ENCODE peak calls at places on chromosomes 5 and 9, in six cellular contexts. K is HepG2, M is GM12878, F is K562, W is GM12891, A is H1. O is an unnamed sample.

GRCh38 chr5:104512063-104512798 is 949.6 kb upstream of the NUDT12 start:
- DNase-seq in K (no peak), M (no peak), F (no peak), W (no peak), A (no peak), O (no peak)

GRCh38 chr5:178688551-178688950 is 41.9 kb downstream of the ZNF354A start:
- DNase-seq in K (no peak), M (no peak), F (no peak), W (no peak), A (no peak), O (no peak)

GRCh38 chr9:120913673-120914266 is 12.8 kb downstream of the TRAF1 start:
- DNase-seq in K (no peak), M (no peak), F (peak), W (no peak), A (peak), O (no peak)

GRCh38 chr5:61766141-61766540 is 434.1 kb downstream of the ZSWIM6 start:
- DNase-seq in K (no peak), M (no peak), F (no peak), W (no peak), A (no peak), O (no peak)

GRCh38 chr9:116157436-116158138 is 4.0 kb downstream of the PAPPA start:
- DNase-seq in K (no peak), M (no peak), F (no peak), W (no peak), A (no peak), O (no peak)

GRCh38 chr9:135921749-135922310 is 14.5 kb upstream of the CAMSAP1 start:
- DNase-seq in K (no peak), M (no peak), F (no peak), W (no peak), A (no peak), O (no peak)

GRCh38 chr9:129726322-129727160 is 26.3 kb downstream of the PTGES start:
- DNase-seq in K (peak), M (no peak), F (peak), W (peak), A (peak), O (peak)

GRCh38 chr9:86352440-86353106 is 1.6 kb downstream of the TUT7 start:
- DNase-seq in K (no peak), M (no peak), F (no peak), W (no peak), A (no peak), O (no peak)

GRCh38 chr9:122835313-122835731 is 6.9 kb upstream of the PDCL start:
- DNase-seq in K (peak), M (no peak), F (no peak), W (peak), A (no peak), O (no peak)

GRCh38 chr9:111483862-111484563 is at the start of gene ECPAS:
- DNase-seq in K (peak), M (no peak), F (peak), W (peak), A (peak), O (peak)

GRCh38 chr5:52895572-52896296 is 93.4 kb upstream of the ITGA2 start:
- DNase-seq in K (no peak), M (no peak), F (no peak), W (no peak), A (no peak), O (no peak)

GRCh38 chr5:130678637-130679036 is 486.4 kb downstream of the HINT1 start:
- DNase-seq in K (no peak), M (no peak), F (no peak), W (no peak), A (no peak), O (no peak)

GRCh38 chr5:60297658-60298057 is 402.3 kb downstream of the DEPDC1B start:
- DNase-seq in K (no peak), M (no peak), F (no peak), W (no peak), A (no peak), O (no peak)

GRCh38 chr5:109898547-109899544 is 209.1 kb downstream of the MAN2A1 start:
- DNase-seq in K (no peak), M (no peak), F (no peak), W (no peak), A (no peak), O (no peak)

GRCh38 chr5:92868442-92868841 is 712.6 kb downstream of the NR2F1-AS1 start:
- DNase-seq in K (no peak), M (no peak), F (no peak), W (no peak), A (no peak), O (no peak)

GRCh38 chr5:128227984-128228383 is 144.4 kb downstream of the SLC12A2 start:
- DNase-seq in K (no peak), M (no peak), F (no peak), W (no peak), A (no peak), O (no peak)

GRCh38 chr5:110377411-110378392 is 348.8 kb downstream of the TMEM232 start:
- DNase-seq in K (no peak), M (no peak), F (no peak), W (no peak), A (no peak), O (no peak)

GRCh38 chr5:72108200-72109050 is 1.1 kb downstream of the MAP1B start:
- DNase-seq in K (peak), M (no peak), F (peak), W (peak), A (peak), O (peak)

DNA sequence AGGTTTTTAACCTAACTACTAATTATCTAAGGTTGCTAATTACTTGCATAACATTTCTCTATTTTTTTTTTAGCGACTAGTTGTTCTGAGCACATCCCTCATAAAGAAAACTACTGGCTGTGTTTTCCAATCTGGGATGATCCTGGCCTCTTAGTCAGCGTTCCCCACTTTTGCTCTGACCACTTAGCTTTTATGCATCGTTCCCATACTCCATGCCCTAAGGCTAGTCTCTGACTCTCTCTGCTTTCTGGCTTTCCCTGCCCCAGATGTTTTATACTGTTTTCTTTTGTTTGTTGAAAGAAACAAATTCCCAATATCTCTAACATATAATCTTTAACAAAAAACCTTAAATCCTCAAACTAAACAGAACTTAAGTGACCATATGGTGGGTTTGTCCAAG is 217.9 kb downstream of the SPATA31D1 start:
- DNase-seq in K (no peak), M (no peak), F (no peak), W (no peak), A (no peak), O (no peak)
- TF ChIP-seq POLR2A in K (no peak), M (no peak), F (no peak), W (no peak), A (no peak), O (no peak)

DNA sequence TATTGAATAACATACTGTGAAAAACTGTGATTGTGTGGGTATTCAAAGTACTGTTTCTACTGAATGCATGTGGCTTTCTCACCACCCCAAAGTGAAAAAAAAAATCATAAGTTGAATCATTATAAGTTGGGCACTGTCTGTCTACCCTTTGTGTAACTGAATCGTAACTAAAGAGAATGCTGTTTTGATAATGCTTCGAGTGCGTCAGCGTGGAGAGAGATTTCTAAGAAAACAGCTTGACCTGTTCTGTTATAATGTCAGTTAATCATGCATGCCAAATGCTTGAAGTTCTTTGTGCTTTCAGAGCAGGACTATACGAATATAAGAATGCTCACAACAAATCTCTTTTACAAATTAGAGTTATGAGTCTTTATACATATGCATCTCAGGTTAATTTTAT is 148.8 kb upstream of the SGCD start:
- DNase-seq in K (no peak), M (no peak), F (no peak), W (no peak), A (no peak), O (no peak)
- TF ChIP-seq TAF1 in K (no peak), M (no peak), F (no peak), W (no peak), A (no peak), O (no peak)

GRCh38 chr5:179762781-179763176 is 30.2 kb downstream of the MAML1 start:
- DNase-seq in K (no peak), M (no peak), F (no peak), W (no peak), A (no peak), O (no peak)

GRCh38 chr5:179765400-179765799 is 28.4 kb upstream of the LTC4S start:
- DNase-seq in K (no peak), M (no peak), F (no peak), W (no peak), A (no peak), O (no peak)

GRCh38 chr5:179763215-179763945 is 30.4 kb upstream of the LTC4S start:
- DNase-seq in K (peak), M (no peak), F (peak), W (no peak), A (no peak), O (no peak)

GRCh38 chr5:179759961-179760541 is 27.4 kb downstream of the MAML1 start:
- DNase-seq in K (no peak), M (peak), F (peak), W (no peak), A (no peak), O (peak)

DNA sequence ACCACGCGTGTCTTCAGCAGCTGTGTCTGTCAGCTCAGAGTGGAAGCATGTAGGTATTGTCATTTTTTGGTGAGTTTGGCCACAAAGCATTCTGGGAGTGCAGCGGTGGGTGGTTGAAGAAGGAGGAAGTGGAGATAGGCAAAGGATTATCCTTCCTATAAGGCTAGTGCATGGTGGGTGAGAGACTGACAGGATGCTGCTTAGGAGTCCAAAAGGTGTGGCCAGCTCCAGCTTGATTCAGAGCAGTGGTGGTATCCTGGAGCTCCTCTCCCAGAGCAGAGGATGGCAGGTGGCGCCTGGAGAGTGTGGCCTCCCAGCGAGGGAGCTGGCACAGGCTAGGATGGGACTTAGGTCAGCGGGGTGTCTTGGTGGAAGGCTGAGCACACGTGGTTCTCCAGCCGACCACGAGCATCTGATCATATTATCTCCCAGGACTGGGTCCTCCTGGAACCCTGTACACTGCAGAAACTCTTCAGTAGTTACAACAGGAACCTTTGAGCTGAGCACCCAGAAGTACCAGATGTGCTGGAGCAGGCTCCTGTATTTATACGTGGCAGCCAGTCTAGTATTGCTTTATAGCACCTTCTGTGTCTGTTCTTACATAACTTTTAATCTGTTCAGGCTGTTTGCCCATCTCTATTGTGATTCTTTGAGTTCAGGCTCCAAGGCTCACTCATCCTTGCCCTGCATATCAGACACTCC is 29.6 kb downstream of the MAML1 start:
- DNase-seq in K (peak), M (peak), F (peak), W (no peak), A (no peak), O (no peak)
- TF ChIP-seq POLR2AphosphoS5 in K (no peak), M (no peak), F (no peak), W (no peak), A (no peak), O (no peak)

GRCh38 chr5:142109356-142110045 is 922 bp downstream of the NDFIP1 start:
- DNase-seq in K (no peak), M (no peak), F (no peak), W (peak), A (no peak), O (no peak)
- TF ChIP-seq POLR2A in K (no peak), M (no peak), F (no peak), W (no peak), A (no peak), O (no peak)

DNA sequence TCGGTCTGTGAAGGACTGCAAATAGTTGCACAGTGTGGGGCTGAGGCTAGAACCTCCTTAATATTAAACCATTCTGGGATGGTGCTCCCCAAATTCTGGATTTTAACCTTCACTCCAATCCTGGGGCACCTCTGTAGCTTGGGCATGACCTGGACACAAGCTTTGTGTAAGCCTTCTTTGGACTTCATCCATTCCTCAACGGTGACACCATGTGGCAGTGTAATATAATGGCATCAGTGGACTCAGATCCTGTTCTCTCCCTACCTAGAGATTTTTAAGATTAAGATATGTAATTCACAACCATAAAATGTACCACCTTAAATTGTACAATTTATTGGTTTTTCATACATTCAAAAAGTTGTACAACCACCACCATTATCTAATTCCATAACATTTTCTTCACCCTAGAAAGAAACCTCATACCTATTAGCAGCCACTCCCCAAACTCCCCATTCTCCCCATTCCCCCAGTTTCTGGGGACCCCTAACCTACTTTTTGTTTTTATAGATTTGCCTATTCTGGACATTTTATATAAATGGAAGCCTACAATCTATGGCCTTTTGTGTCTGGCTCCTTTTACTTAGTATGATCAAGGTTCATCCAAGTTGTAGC is 4.8 kb upstream of the PLGRKT start:
- DNase-seq in K (peak), M (no peak), F (peak), W (no peak), A (peak), O (no peak)
- TF ChIP-seq TAF1 in K (no peak), M (no peak), F (no peak), W (no peak), A (no peak), O (no peak)

GRCh38 chr9:94156549-94157407 is 72.5 kb downstream of the PTPDC1 start:
- DNase-seq in K (peak), M (no peak), F (peak), W (no peak), A (no peak), O (no peak)
- TF ChIP-seq POLR2AphosphoS5 in K (no peak), M (no peak), F (peak), W (no peak), A (no peak), O (no peak)

GRCh38 chr9:37079370-37080164 is 40.8 kb upstream of the ZCCHC7 start:
- DNase-seq in K (peak), M (peak), F (peak), W (peak), A (peak), O (peak)
- TF ChIP-seq POLR2A in K (peak), M (peak), F (peak), W (peak), A (peak), O (peak)

DNA sequence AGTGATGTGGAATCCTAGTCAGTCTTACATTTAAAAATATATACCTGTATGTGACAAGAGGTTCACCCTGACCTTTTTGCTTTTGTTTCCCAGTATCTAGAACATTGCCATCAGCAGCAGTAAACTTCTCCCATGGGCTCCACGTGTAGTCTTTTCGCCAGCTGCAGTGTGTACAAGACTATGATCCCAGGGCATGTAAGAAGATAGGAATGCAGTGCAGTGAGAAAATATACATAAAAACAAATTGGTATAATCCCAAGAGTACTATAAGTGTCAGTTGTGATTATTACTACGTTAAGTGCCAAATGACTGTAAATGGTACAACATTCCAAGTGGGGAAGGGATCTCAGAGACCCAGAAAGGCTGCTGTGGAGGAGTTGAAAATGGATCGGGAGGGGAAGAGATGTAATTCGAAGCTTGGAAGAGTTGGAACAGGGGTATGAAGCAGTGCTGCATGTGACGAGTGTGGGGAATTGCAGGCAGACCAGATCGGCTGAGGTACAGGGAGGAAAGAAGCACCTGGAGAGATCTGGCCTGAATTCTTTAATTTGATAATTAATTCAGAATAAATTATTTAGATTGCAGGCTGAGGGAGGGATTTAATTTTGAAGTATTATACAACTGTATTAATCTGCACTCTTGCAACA is 95.1 kb downstream of the FBXL7 start:
- DNase-seq in K (no peak), M (no peak), F (no peak), W (no peak), A (no peak), O (no peak)
- TF ChIP-seq TAF1 in K (no peak), M (no peak), F (no peak), W (no peak), A (no peak), O (no peak)

DNA sequence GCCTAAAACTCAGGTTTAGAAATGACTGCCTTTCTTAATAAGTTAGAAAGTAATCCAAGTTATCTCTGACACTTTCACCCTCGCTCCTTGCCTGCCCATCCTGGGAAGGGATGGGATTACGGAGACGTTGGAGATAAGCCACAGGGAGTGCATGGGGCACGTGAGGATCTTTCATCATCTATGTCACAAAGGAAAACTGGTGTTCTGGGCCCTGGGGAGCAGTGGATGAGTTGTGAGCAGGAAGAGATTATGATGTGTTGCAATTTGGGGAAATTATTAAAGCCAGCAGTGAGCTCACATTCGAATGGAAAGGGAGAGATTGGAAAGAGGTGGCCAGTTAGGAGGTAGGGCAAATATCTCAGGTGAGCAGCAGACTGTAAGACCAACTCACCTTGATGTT is 12.8 kb downstream of the AFAP1L1 start:
- DNase-seq in K (no peak), M (no peak), F (no peak), W (no peak), A (no peak), O (no peak)
- TF ChIP-seq POLR2AphosphoS5 in K (no peak), M (no peak), F (no peak), W (no peak), A (no peak), O (no peak)

O was measured in GM12892.